ENCODE peak calls at places on chromosomes 12 and 14, in seven cellular contexts. One of them, this sample, is unnamed.

GRCh38 chr14:102591372-102591943 is 991 bp upstream of the RCOR1 start:
- DNase-seq in body of pancreas: peak
- DNase-seq in HL-60: no peak
- DNase-seq in testis: peak
- DNase-seq in endodermal cell: peak
- DNase-seq in ascending aorta: no peak
- DNase-seq in PC-9: peak
- DNase-seq in this sample: peak

GRCh38 chr12:91139981-91140659 is 28.8 kb upstream of the LUM start:
- DNase-seq in HL-60: no peak
- DNase-seq in endodermal cell: no peak
- DNase-seq in testis: no peak
- DNase-seq in ascending aorta: no peak
- DNase-seq in PC-9: no peak
- DNase-seq in body of pancreas: no peak
- DNase-seq in this sample: no peak

GRCh38 chr12:11978985-11979384 is 91.8 kb upstream of the BCL2L14 start:
- DNase-seq in testis: no peak
- DNase-seq in body of pancreas: no peak
- DNase-seq in ascending aorta: no peak
- DNase-seq in endodermal cell: no peak
- DNase-seq in HL-60: no peak
- DNase-seq in PC-9: no peak
- DNase-seq in this sample: no peak

GRCh38 chr12:95700316-95700785 is 90.2 kb downstream of the NTN4 start:
- DNase-seq in HL-60: no peak
- DNase-seq in testis: no peak
- DNase-seq in ascending aorta: peak
- DNase-seq in endodermal cell: no peak
- DNase-seq in body of pancreas: no peak
- DNase-seq in PC-9: peak
- DNase-seq in this sample: no peak

GRCh38 chr12:2439332-2440100 is 355.3 kb upstream of the FKBP4 start:
- DNase-seq in body of pancreas: no peak
- DNase-seq in endodermal cell: no peak
- DNase-seq in HL-60: no peak
- DNase-seq in ascending aorta: no peak
- DNase-seq in PC-9: no peak
- DNase-seq in testis: peak
- DNase-seq in this sample: no peak

GRCh38 chr12:65434737-65435136 is 156.3 kb downstream of the MSRB3 start:
- DNase-seq in HL-60: no peak
- DNase-seq in PC-9: no peak
- DNase-seq in body of pancreas: no peak
- DNase-seq in testis: no peak
- DNase-seq in ascending aorta: no peak
- DNase-seq in endodermal cell: no peak
- DNase-seq in this sample: no peak

GRCh38 chr12:57518920-57519757 is 1.2 kb downstream of the DDIT3 start:
- DNase-seq in ascending aorta: no peak
- DNase-seq in HL-60: no peak
- DNase-seq in body of pancreas: peak
- DNase-seq in PC-9: no peak
- DNase-seq in testis: peak
- DNase-seq in endodermal cell: no peak
- DNase-seq in this sample: peak

GRCh38 chr14:101820283-101820798 is 58.8 kb downstream of the PPP2R5C start:
- DNase-seq in HL-60: no peak
- DNase-seq in ascending aorta: no peak
- DNase-seq in body of pancreas: no peak
- DNase-seq in endodermal cell: no peak
- DNase-seq in testis: no peak
- DNase-seq in PC-9: no peak
- DNase-seq in this sample: no peak

GRCh38 chr12:9673404-9674225 is 4.1 kb downstream of the CLEC2D start:
- DNase-seq in endodermal cell: peak
- DNase-seq in body of pancreas: peak
- DNase-seq in ascending aorta: no peak
- DNase-seq in HL-60: no peak
- DNase-seq in testis: no peak
- DNase-seq in PC-9: peak
- DNase-seq in this sample: peak

GRCh38 chr14:65287264-65288131 is 125.0 kb upstream of the FUT8 start:
- DNase-seq in body of pancreas: no peak
- DNase-seq in endodermal cell: peak
- DNase-seq in testis: no peak
- DNase-seq in PC-9: no peak
- DNase-seq in ascending aorta: no peak
- DNase-seq in HL-60: peak
- DNase-seq in this sample: no peak

GRCh38 chr12:115543269-115543668 is 734.2 kb downstream of the MED13L start:
- DNase-seq in endodermal cell: no peak
- DNase-seq in body of pancreas: no peak
- DNase-seq in testis: no peak
- DNase-seq in HL-60: no peak
- DNase-seq in ascending aorta: no peak
- DNase-seq in PC-9: no peak
- DNase-seq in this sample: no peak

GRCh38 chr14:22303589-22304195 is 285.3 kb downstream of the DAD1 start:
- DNase-seq in PC-9: no peak
- DNase-seq in HL-60: no peak
- DNase-seq in testis: no peak
- DNase-seq in endodermal cell: no peak
- DNase-seq in body of pancreas: no peak
- DNase-seq in ascending aorta: no peak
- DNase-seq in this sample: no peak
- TF ChIP-seq CTCF in PC-9: peak
- TF ChIP-seq CTCF in HL-60: no peak
- TF ChIP-seq CTCF in testis: peak
- TF ChIP-seq CTCF in endodermal cell: peak
- TF ChIP-seq CTCF in body of pancreas: peak
- TF ChIP-seq CTCF in ascending aorta: peak
- TF ChIP-seq CTCF in this sample: no peak

GRCh38 chr12:103928736-103929050 is 1.5 kb upstream of the HSP90B1 start:
- DNase-seq in body of pancreas: no peak
- DNase-seq in endodermal cell: no peak
- DNase-seq in HL-60: no peak
- DNase-seq in PC-9: no peak
- DNase-seq in testis: peak
- DNase-seq in ascending aorta: no peak
- DNase-seq in this sample: no peak
- H3K4me3 ChIP-seq in body of pancreas: no peak
- H3K4me3 ChIP-seq in endodermal cell: peak
- H3K4me3 ChIP-seq in HL-60: peak
- H3K4me3 ChIP-seq in PC-9: peak
- H3K4me3 ChIP-seq in testis: peak
- H3K4me3 ChIP-seq in ascending aorta: peak
- H3K4me3 ChIP-seq in this sample: peak

GRCh38 chr12:111447571-111448265 is 42.0 kb downstream of the SH2B3 start:
- DNase-seq in testis: peak
- DNase-seq in PC-9: no peak
- DNase-seq in endodermal cell: peak
- DNase-seq in ascending aorta: no peak
- DNase-seq in HL-60: no peak
- DNase-seq in body of pancreas: peak
- DNase-seq in this sample: peak
- H3K27ac ChIP-seq in testis: no peak
- H3K27ac ChIP-seq in PC-9: no peak
- H3K27ac ChIP-seq in endodermal cell: no peak
- H3K27ac ChIP-seq in ascending aorta: no peak
- H3K27ac ChIP-seq in HL-60: no peak
- H3K27ac ChIP-seq in body of pancreas: peak
- H3K27ac ChIP-seq in this sample: no peak

DNA sequence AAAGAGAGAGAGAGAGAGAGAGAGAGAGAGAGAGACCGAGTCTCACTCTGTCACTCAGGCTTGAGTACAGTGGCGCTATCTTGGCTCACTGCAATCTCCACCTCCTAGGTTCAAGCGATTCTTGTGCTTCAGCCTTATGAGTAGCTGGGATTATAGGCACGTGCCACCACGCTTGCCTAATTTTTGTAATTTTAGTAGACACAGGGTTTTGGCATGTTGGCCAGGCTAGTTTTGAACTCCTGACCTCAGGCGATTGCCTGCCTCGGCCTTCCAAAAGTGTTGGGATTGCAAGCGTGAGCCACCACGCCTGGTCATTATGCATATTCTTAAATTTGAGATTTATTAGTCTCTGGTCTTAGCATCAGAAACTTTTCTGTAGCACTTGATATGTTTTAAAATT is 317.9 kb upstream of the ATP2B1 start:
- DNase-seq in endodermal cell: no peak
- DNase-seq in HL-60: no peak
- DNase-seq in testis: no peak
- DNase-seq in body of pancreas: no peak
- DNase-seq in ascending aorta: no peak
- DNase-seq in PC-9: no peak
- DNase-seq in this sample: no peak
- TF ChIP-seq CTCF in endodermal cell: no peak
- TF ChIP-seq CTCF in HL-60: no peak
- TF ChIP-seq CTCF in testis: no peak
- TF ChIP-seq CTCF in body of pancreas: no peak
- TF ChIP-seq CTCF in ascending aorta: no peak
- TF ChIP-seq CTCF in PC-9: no peak
- TF ChIP-seq CTCF in this sample: no peak

GRCh38 chr12:13099066-13099909 is 4.2 kb downstream of the GSG1 start:
- DNase-seq in ascending aorta: no peak
- DNase-seq in PC-9: peak
- DNase-seq in body of pancreas: no peak
- DNase-seq in testis: no peak
- DNase-seq in HL-60: peak
- DNase-seq in endodermal cell: no peak
- DNase-seq in this sample: no peak

GRCh38 chr12:13099910-13100609 is 3.4 kb downstream of the GSG1 start:
- DNase-seq in testis: no peak
- DNase-seq in PC-9: no peak
- DNase-seq in endodermal cell: no peak
- DNase-seq in ascending aorta: no peak
- DNase-seq in body of pancreas: no peak
- DNase-seq in HL-60: no peak
- DNase-seq in this sample: no peak

GRCh38 chr12:13095266-13095995 is 8.0 kb downstream of the GSG1 start:
- DNase-seq in body of pancreas: no peak
- DNase-seq in endodermal cell: no peak
- DNase-seq in PC-9: no peak
- DNase-seq in testis: no peak
- DNase-seq in ascending aorta: no peak
- DNase-seq in HL-60: peak
- DNase-seq in this sample: no peak

GRCh38 chr12:13100610-13100881 is 2.9 kb downstream of the GSG1 start:
- DNase-seq in body of pancreas: no peak
- DNase-seq in PC-9: no peak
- DNase-seq in HL-60: no peak
- DNase-seq in endodermal cell: no peak
- DNase-seq in ascending aorta: no peak
- DNase-seq in testis: no peak
- DNase-seq in this sample: no peak

DNA sequence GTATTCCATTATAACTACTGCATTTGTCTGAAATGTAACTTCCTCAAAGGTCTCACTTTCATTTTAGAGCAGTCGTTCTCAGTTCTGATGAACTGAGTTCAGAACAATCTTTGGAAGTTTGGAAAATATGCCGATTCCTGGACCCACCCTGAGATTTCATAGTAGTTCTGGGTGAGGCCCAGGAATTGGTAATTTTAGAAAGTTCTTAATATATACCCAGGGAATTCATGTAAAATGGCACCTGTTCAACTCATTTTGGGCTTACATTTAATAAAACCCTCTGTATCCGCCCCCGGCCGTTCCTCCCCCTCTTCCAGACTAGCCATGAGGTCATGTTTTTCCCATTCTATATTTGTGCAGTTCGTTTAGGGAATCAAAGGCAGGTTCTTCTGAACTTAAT is 5.9 kb downstream of the GSG1 start:
- DNase-seq in body of pancreas: no peak
- DNase-seq in PC-9: no peak
- DNase-seq in ascending aorta: no peak
- DNase-seq in testis: no peak
- DNase-seq in endodermal cell: no peak
- DNase-seq in HL-60: peak
- DNase-seq in this sample: no peak
- H3K4me3 ChIP-seq in body of pancreas: no peak
- H3K4me3 ChIP-seq in PC-9: no peak
- H3K4me3 ChIP-seq in ascending aorta: peak
- H3K4me3 ChIP-seq in testis: no peak
- H3K4me3 ChIP-seq in endodermal cell: no peak
- H3K4me3 ChIP-seq in HL-60: peak
- H3K4me3 ChIP-seq in this sample: no peak

GRCh38 chr12:3869860-3870259 is 3.3 kb downstream of the PARP11 start:
- DNase-seq in endodermal cell: no peak
- DNase-seq in HL-60: no peak
- DNase-seq in PC-9: no peak
- DNase-seq in ascending aorta: no peak
- DNase-seq in body of pancreas: no peak
- DNase-seq in testis: no peak
- DNase-seq in this sample: no peak
- H3K27ac ChIP-seq in endodermal cell: no peak
- H3K27ac ChIP-seq in HL-60: peak
- H3K27ac ChIP-seq in PC-9: no peak
- H3K27ac ChIP-seq in ascending aorta: no peak
- H3K27ac ChIP-seq in body of pancreas: no peak
- H3K27ac ChIP-seq in testis: no peak
- H3K27ac ChIP-seq in this sample: no peak

DNA sequence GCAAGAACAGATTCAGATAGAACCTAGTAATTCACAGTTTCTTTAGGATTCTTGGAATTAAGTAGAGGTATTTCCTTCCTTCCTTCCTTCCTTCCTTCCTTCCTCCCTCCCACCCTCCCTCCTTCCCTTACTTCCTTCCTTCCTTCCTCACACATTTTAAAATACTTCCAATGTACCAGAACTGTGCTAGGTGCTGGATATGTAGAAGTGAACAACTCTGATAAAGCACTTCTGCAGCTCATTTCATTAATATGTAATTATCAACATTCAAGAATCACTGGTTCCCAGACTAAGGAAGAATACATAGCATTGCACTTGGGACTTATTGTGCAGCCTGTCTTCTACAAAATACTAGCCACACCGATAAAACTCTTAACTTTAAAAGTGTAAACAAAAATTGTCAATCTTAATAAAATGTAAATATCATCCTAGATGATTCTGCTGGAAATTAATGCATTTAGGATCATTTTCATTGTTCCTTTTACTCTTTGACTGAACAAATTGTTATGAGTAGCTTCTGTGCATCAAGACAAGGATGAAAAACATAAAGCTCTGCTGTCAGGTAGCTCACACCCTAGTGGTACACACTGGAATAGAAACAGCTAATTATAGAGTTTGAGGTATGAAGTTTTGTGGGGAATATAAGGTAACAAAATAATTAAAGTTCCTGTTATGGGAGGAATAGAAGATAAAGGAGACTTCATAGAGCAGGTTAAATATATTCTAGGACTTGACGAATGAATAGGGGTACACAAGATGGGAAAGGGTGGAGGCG is 99.9 kb upstream of the MYF6 start:
- DNase-seq in testis: no peak
- DNase-seq in body of pancreas: no peak
- DNase-seq in HL-60: no peak
- DNase-seq in PC-9: no peak
- DNase-seq in endodermal cell: no peak
- DNase-seq in ascending aorta: no peak
- DNase-seq in this sample: no peak
- TF ChIP-seq CTCF in testis: no peak
- TF ChIP-seq CTCF in body of pancreas: no peak
- TF ChIP-seq CTCF in HL-60: no peak
- TF ChIP-seq CTCF in PC-9: peak
- TF ChIP-seq CTCF in endodermal cell: peak
- TF ChIP-seq CTCF in ascending aorta: no peak
- TF ChIP-seq CTCF in this sample: no peak